ENCODE peak calls at places on chromosomes 11 and 22, in six cellular contexts. One of them, this sample, is unnamed.

GRCh38 chr11:95877288-95877687 is 46.6 kb downstream of the MTMR2 start:
- DNase-seq in dorsolateral prefrontal cortex: no peak
- DNase-seq in NCI-H1105: no peak
- DNase-seq in NCI-H774: no peak
- DNase-seq in pancreas: no peak
- DNase-seq in NCI-H226: peak; percentile 85
- DNase-seq in this sample: no peak

GRCh38 chr22:49956418-49956770 is 4.2 kb upstream of the PIM3 start:
- DNase-seq in NCI-H774: no peak
- DNase-seq in NCI-H226: no peak
- DNase-seq in pancreas: peak; percentile 52
- DNase-seq in NCI-H1105: no peak
- DNase-seq in dorsolateral prefrontal cortex: peak; percentile 35
- DNase-seq in this sample: no peak

GRCh38 chr22:23154461-23154860 is 9.2 kb downstream of the RAB36 start:
- DNase-seq in NCI-H1105: no peak
- DNase-seq in NCI-H774: no peak
- DNase-seq in dorsolateral prefrontal cortex: no peak
- DNase-seq in NCI-H226: no peak
- DNase-seq in pancreas: no peak
- DNase-seq in this sample: no peak

GRCh38 chr11:13149991-13150390 is 127.6 kb upstream of the BMAL1 start:
- DNase-seq in NCI-H226: no peak
- DNase-seq in dorsolateral prefrontal cortex: no peak
- DNase-seq in NCI-H1105: peak; percentile 29
- DNase-seq in pancreas: no peak
- DNase-seq in NCI-H774: no peak
- DNase-seq in this sample: no peak

GRCh38 chr11:45662665-45663485 is 2.5 kb downstream of the CHST1 start:
- DNase-seq in NCI-H774: no peak
- DNase-seq in NCI-H226: peak; percentile 56
- DNase-seq in NCI-H1105: no peak
- DNase-seq in pancreas: peak; percentile 36
- DNase-seq in dorsolateral prefrontal cortex: no peak
- DNase-seq in this sample: peak; percentile 34

GRCh38 chr11:126655807-126656128 is 300.3 kb downstream of the ST3GAL4 start:
- DNase-seq in NCI-H226: no peak
- DNase-seq in NCI-H774: no peak
- DNase-seq in NCI-H1105: no peak
- DNase-seq in pancreas: no peak
- DNase-seq in dorsolateral prefrontal cortex: no peak
- DNase-seq in this sample: no peak

GRCh38 chr11:12064136-12064953 is 46.0 kb upstream of the MICAL2 start:
- DNase-seq in pancreas: peak; percentile 2
- DNase-seq in dorsolateral prefrontal cortex: no peak
- DNase-seq in NCI-H774: no peak
- DNase-seq in NCI-H226: no peak
- DNase-seq in NCI-H1105: no peak
- DNase-seq in this sample: no peak

GRCh38 chr11:115222218-115222862 is 281.9 kb downstream of the CADM1 start:
- DNase-seq in NCI-H1105: no peak
- DNase-seq in dorsolateral prefrontal cortex: no peak
- DNase-seq in pancreas: no peak
- DNase-seq in NCI-H774: peak; percentile 80
- DNase-seq in NCI-H226: peak; percentile 90
- DNase-seq in this sample: peak; percentile 36

GRCh38 chr11:134759314-134759713 is 347.3 kb upstream of the B3GAT1 start:
- DNase-seq in dorsolateral prefrontal cortex: no peak
- DNase-seq in NCI-H774: no peak
- DNase-seq in NCI-H226: no peak
- DNase-seq in NCI-H1105: no peak
- DNase-seq in pancreas: no peak
- DNase-seq in this sample: no peak

GRCh38 chr11:79440451-79441158 is at the start of gene TENM4:
- DNase-seq in dorsolateral prefrontal cortex: peak; percentile 75
- DNase-seq in NCI-H1105: peak; percentile 77
- DNase-seq in NCI-H226: peak; percentile 62
- DNase-seq in pancreas: peak; percentile 69
- DNase-seq in NCI-H774: peak; percentile 83
- DNase-seq in this sample: peak; percentile 74

GRCh38 chr11:15170170-15170569 is 55.4 kb downstream of the INSC start:
- DNase-seq in pancreas: no peak
- DNase-seq in NCI-H226: no peak
- DNase-seq in NCI-H774: no peak
- DNase-seq in NCI-H1105: no peak
- DNase-seq in dorsolateral prefrontal cortex: no peak
- DNase-seq in this sample: no peak

GRCh38 chr11:2961080-2961479 is 31.0 kb downstream of the NAP1L4 start:
- DNase-seq in dorsolateral prefrontal cortex: no peak
- DNase-seq in NCI-H226: no peak
- DNase-seq in pancreas: no peak
- DNase-seq in NCI-H1105: no peak
- DNase-seq in NCI-H774: no peak
- DNase-seq in this sample: no peak

GRCh38 chr11:69703711-69704507 is at the start of gene FGF19:
- DNase-seq in NCI-H1105: no peak
- DNase-seq in dorsolateral prefrontal cortex: peak; percentile 41
- DNase-seq in NCI-H774: no peak
- DNase-seq in pancreas: no peak
- DNase-seq in NCI-H226: no peak
- DNase-seq in this sample: no peak

GRCh38 chr11:131064373-131064991 is 148.2 kb upstream of the SNX19 start:
- DNase-seq in NCI-H774: no peak
- DNase-seq in dorsolateral prefrontal cortex: peak; percentile 68
- DNase-seq in NCI-H226: peak; percentile 15
- DNase-seq in pancreas: peak; percentile 74
- DNase-seq in NCI-H1105: peak; percentile 80
- DNase-seq in this sample: peak; percentile 51

GRCh38 chr11:108786281-108786990 is 121.6 kb downstream of the DDX10 start:
- DNase-seq in NCI-H1105: no peak
- DNase-seq in NCI-H226: no peak
- DNase-seq in NCI-H774: no peak
- DNase-seq in pancreas: no peak
- DNase-seq in dorsolateral prefrontal cortex: no peak
- DNase-seq in this sample: no peak

GRCh38 chr22:35930933-35931332 is 97.7 kb downstream of the RBFOX2 start:
- DNase-seq in NCI-H774: peak; percentile 0
- DNase-seq in NCI-H226: peak; percentile 2
- DNase-seq in pancreas: no peak
- DNase-seq in NCI-H1105: peak; percentile 5
- DNase-seq in dorsolateral prefrontal cortex: no peak
- DNase-seq in this sample: peak; percentile 31

GRCh38 chr22:35544189-35544588 is 3.6 kb downstream of the RASD2 start:
- DNase-seq in pancreas: no peak
- DNase-seq in dorsolateral prefrontal cortex: no peak
- DNase-seq in NCI-H226: peak; percentile 26
- DNase-seq in NCI-H1105: no peak
- DNase-seq in NCI-H774: no peak
- DNase-seq in this sample: peak; percentile 8

GRCh38 chr22:17155941-17156340 is 3.1 kb downstream of the HDHD5 start:
- DNase-seq in NCI-H226: no peak
- DNase-seq in NCI-H774: no peak
- DNase-seq in pancreas: no peak
- DNase-seq in dorsolateral prefrontal cortex: no peak
- DNase-seq in NCI-H1105: no peak
- DNase-seq in this sample: no peak

GRCh38 chr11:86713552-86713951 is 41.1 kb upstream of the ME3 start:
- DNase-seq in pancreas: no peak
- DNase-seq in NCI-H226: no peak
- DNase-seq in NCI-H774: no peak
- DNase-seq in dorsolateral prefrontal cortex: no peak
- DNase-seq in NCI-H1105: no peak
- DNase-seq in this sample: no peak

GRCh38 chr22:31333648-31334047 is 12.5 kb downstream of the PATZ1 start:
- DNase-seq in NCI-H226: no peak
- DNase-seq in NCI-H1105: no peak
- DNase-seq in pancreas: no peak
- DNase-seq in NCI-H774: no peak
- DNase-seq in dorsolateral prefrontal cortex: no peak
- DNase-seq in this sample: no peak

GRCh38 chr11:60918941-60919275 is 5.0 kb downstream of the TMEM109 start:
- DNase-seq in NCI-H226: peak; percentile 80
- DNase-seq in pancreas: no peak
- DNase-seq in NCI-H1105: no peak
- DNase-seq in NCI-H774: no peak
- DNase-seq in dorsolateral prefrontal cortex: no peak
- DNase-seq in this sample: no peak

GRCh38 chr11:15580775-15581095 is 466.0 kb downstream of the INSC start:
- DNase-seq in NCI-H226: no peak
- DNase-seq in NCI-H774: no peak
- DNase-seq in pancreas: no peak
- DNase-seq in dorsolateral prefrontal cortex: no peak
- DNase-seq in NCI-H1105: no peak
- DNase-seq in this sample: no peak

This sample was measured in NCI-H2081.